ENCODE peak calls at places on chromosome 20, in eight cellular contexts. C, A, Y, S, N, X, K and R are unnamed samples.

GRCh38 chr20:48649104-48649626 is 178.6 kb downstream of the PREX1 start:
- DNase-seq in C (no peak), A (no peak), Y (peak; percentile 36), S (no peak), N (no peak), X (no peak), K (no peak), R (no peak)

GRCh38 chr20:9093203-9093962 is 24.5 kb downstream of the PLCB4 start:
- DNase-seq in C (no peak), A (no peak), Y (no peak), S (no peak), N (no peak), X (peak; percentile 44), K (no peak), R (no peak)

GRCh38 chr20:3209023-3209945 is at the start of gene ITPA:
- DNase-seq in C (peak; percentile 45), A (no peak), Y (no peak), S (peak; percentile 75), N (peak; percentile 66), X (peak; percentile 74), K (peak; percentile 81), R (peak; percentile 88)

GRCh38 chr20:48275737-48276342 is 490.6 kb upstream of the SULF2 start:
- DNase-seq in C (no peak), A (no peak), Y (no peak), S (peak; percentile 59), N (no peak), X (no peak), K (no peak), R (no peak)

GRCh38 chr20:34475979-34476736 is 40.1 kb upstream of the DYNLRB1 start:
- DNase-seq in C (peak; percentile 29), A (no peak), Y (peak; percentile 52), S (peak; percentile 21), N (peak; percentile 57), X (peak; percentile 4), K (peak; percentile 40), R (peak; percentile 52)

GRCh38 chr20:58713801-58714339 is 21.3 kb downstream of the NPEPL1 start:
- DNase-seq in C (no peak), A (no peak), Y (peak; percentile 67), S (no peak), N (no peak), X (no peak), K (no peak), R (peak; percentile 13)

GRCh38 chr20:444117-444516 is 18.2 kb downstream of the TBC1D20 start:
- DNase-seq in C (no peak), A (no peak), Y (no peak), S (no peak), N (no peak), X (no peak), K (no peak), R (no peak)

GRCh38 chr20:7124120-7124519 is 356.6 kb downstream of the BMP2 start:
- DNase-seq in C (no peak), A (no peak), Y (no peak), S (no peak), N (no peak), X (no peak), K (no peak), R (no peak)

GRCh38 chr20:62437985-62438384 is 10.6 kb upstream of the RBBP8NL start:
- DNase-seq in C (no peak), A (no peak), Y (no peak), S (no peak), N (no peak), X (no peak), K (no peak), R (no peak)

GRCh38 chr20:20083796-20084195 is 31.5 kb downstream of the CFAP61 start:
- DNase-seq in C (no peak), A (no peak), Y (no peak), S (no peak), N (peak; percentile 17), X (no peak), K (peak; percentile 29), R (peak; percentile 41)

GRCh38 chr20:50715694-50716093 is 15.7 kb upstream of the PARD6B start:
- DNase-seq in C (no peak), A (no peak), Y (no peak), S (no peak), N (no peak), X (no peak), K (no peak), R (no peak)

GRCh38 chr20:50711113-50711825 is 19.9 kb upstream of the RIPOR3 start:
- DNase-seq in C (no peak), A (no peak), Y (no peak), S (no peak), N (no peak), X (no peak), K (no peak), R (no peak)

GRCh38 chr20:50716518-50716917 is 14.9 kb upstream of the PARD6B start:
- DNase-seq in C (no peak), A (no peak), Y (no peak), S (no peak), N (no peak), X (no peak), K (no peak), R (no peak)

GRCh38 chr20:50712771-50713676 is 18.4 kb upstream of the PARD6B start:
- DNase-seq in C (no peak), A (no peak), Y (no peak), S (no peak), N (no peak), X (no peak), K (no peak), R (no peak)

GRCh38 chr20:50713677-50714101 is 17.7 kb upstream of the PARD6B start:
- DNase-seq in C (no peak), A (no peak), Y (no peak), S (no peak), N (no peak), X (no peak), K (no peak), R (no peak)
- TF ChIP-seq CTCF in C (no peak), A (peak; percentile 70), Y (no peak), S (no peak), N (no peak), X (no peak), K (peak; percentile 40), R (no peak)

GRCh38 chr20:1800777-1801176 is 94.4 kb upstream of the SIRPA start:
- DNase-seq in C (no peak), A (no peak), Y (no peak), S (no peak), N (no peak), X (no peak), K (peak; percentile 57), R (peak; percentile 49)
- TF ChIP-seq CTCF in C (no peak), A (peak; percentile 49), Y (no peak), S (peak; percentile 37), N (no peak), X (peak; percentile 21), K (peak; percentile 64), R (no peak)

GRCh38 chr20:56896447-56896846 is 267.3 kb downstream of the TFAP2C start:
- DNase-seq in C (no peak), A (no peak), Y (no peak), S (no peak), N (no peak), X (no peak), K (no peak), R (no peak)

GRCh38 chr20:56897318-56897962 is 268.3 kb downstream of the TFAP2C start:
- DNase-seq in C (no peak), A (no peak), Y (no peak), S (peak; percentile 43), N (no peak), X (no peak), K (no peak), R (no peak)

GRCh38 chr20:56890011-56890410 is 260.9 kb downstream of the TFAP2C start:
- DNase-seq in C (no peak), A (no peak), Y (no peak), S (no peak), N (no peak), X (no peak), K (no peak), R (no peak)

DNA sequence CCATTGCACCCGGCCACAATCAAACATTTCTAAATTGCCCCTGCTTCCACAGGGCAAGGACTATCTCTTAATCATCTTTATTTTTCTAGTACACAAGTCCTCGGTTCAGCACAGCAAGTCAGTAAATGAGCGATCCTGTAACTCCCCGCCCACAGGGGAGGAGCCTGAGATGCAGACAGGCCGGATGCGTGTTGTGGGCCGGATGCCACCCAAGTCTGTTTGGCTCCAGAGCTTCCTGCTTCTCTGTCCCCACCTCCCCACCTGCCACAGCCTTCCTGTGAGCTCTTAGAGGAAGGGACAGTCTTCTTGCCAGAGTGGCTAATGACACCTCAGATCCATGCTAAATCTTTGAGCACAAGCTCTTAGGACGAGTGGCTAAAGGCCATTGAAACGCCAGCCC is 264.1 kb downstream of the TFAP2C start:
- DNase-seq in C (no peak), A (no peak), Y (no peak), S (no peak), N (no peak), X (no peak), K (no peak), R (no peak)
- TF ChIP-seq CTCF in C (no peak), A (no peak), Y (no peak), S (no peak), N (no peak), X (no peak), K (no peak), R (no peak)

GRCh38 chr20:33445881-33446615 is 2.5 kb upstream of the SNTA1 start:
- DNase-seq in C (no peak), A (no peak), Y (no peak), S (no peak), N (no peak), X (no peak), K (no peak), R (no peak)

GRCh38 chr20:33443512-33444239 is at the start of gene SNTA1:
- DNase-seq in C (peak; percentile 81), A (no peak), Y (peak; percentile 99), S (peak; percentile 91), N (peak; percentile 92), X (peak; percentile 96), K (peak; percentile 84), R (peak; percentile 99)

GRCh38 chr20:33443006-33443511 is 504 bp downstream of the SNTA1 start:
- DNase-seq in C (peak; percentile 40), A (no peak), Y (peak; percentile 88), S (no peak), N (no peak), X (no peak), K (peak; percentile 17), R (no peak)

GRCh38 chr20:33442136-33443005 is 1.2 kb downstream of the SNTA1 start:
- DNase-seq in C (no peak), A (no peak), Y (peak; percentile 47), S (no peak), N (no peak), X (no peak), K (no peak), R (no peak)

DNA sequence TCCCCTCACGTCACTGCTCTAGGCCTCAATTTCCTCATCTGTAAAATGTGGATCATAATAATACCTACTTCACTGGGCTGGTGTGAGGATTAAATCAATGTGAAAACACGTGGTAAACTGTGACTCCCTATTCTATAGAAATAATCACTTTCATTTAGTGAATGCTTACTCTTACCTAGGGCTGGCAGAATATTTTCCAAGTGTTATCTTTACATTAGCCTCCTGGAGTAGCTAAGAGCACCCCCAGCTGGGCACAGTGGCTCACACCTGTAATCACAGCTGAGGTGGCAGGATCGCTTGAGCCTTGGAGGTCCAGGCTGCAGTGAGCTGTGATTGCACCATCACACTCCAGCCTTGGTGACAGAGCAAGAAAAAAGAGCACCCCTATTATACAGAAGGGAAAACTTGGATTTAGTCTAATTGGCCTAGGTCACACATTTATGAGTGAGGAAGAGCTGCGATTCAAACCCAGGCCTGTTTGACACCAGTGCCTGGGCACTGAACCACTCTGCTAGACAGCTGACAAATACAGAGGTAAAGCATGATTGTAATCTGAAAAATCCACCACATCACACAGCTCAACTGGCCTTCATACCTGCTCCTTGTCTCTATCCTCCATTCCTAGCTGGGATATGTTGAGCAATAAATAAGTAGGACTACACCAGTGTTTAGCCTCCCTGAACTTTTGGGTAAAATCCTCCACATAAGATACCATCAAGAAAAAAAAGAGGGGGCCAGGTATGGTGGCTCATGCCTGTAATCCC is 1.4 kb upstream of the SNTA1 start:
- DNase-seq in C (peak; percentile 36), A (no peak), Y (no peak), S (no peak), N (peak; percentile 37), X (no peak), K (no peak), R (no peak)
- TF ChIP-seq CTCF in C (no peak), A (no peak), Y (no peak), S (no peak), N (peak; percentile 10), X (no peak), K (peak; percentile 43), R (peak; percentile 14)